ENCODE peak calls at places on chromosome 19, in nine cellular contexts. One of them, this sample, is unnamed.

GRCh38 chr19:4624301-4624700 is 15.0 kb upstream of the TNFAIP8L1 start:
- DNase-seq in A549: no peak
- DNase-seq in PC-3: no peak
- DNase-seq in DND-41: no peak
- DNase-seq in GM23338: no peak
- DNase-seq in K562: no peak
- DNase-seq in neural progenitor cell: no peak
- DNase-seq in IMR-90: no peak
- DNase-seq in fibroblast of lung: no peak
- DNase-seq in this sample: no peak

GRCh38 chr19:18397242-18398202 is at the start of gene LRRC25:
- DNase-seq in K562: peak; percentile 72
- DNase-seq in PC-3: no peak
- DNase-seq in IMR-90: no peak
- DNase-seq in DND-41: no peak
- DNase-seq in GM23338: peak; percentile 96
- DNase-seq in A549: no peak
- DNase-seq in fibroblast of lung: no peak
- DNase-seq in neural progenitor cell: peak; percentile 91
- DNase-seq in this sample: no peak

GRCh38 chr19:57321164-57321563 is 892 bp downstream of the ZNF543 start:
- DNase-seq in DND-41: no peak
- DNase-seq in K562: no peak
- DNase-seq in GM23338: no peak
- DNase-seq in A549: no peak
- DNase-seq in neural progenitor cell: no peak
- DNase-seq in PC-3: no peak
- DNase-seq in fibroblast of lung: no peak
- DNase-seq in IMR-90: no peak
- DNase-seq in this sample: no peak

GRCh38 chr19:3234800-3235199 is 10.3 kb downstream of the CELF5 start:
- DNase-seq in PC-3: no peak
- DNase-seq in neural progenitor cell: no peak
- DNase-seq in GM23338: peak; percentile 68
- DNase-seq in DND-41: peak; percentile 42
- DNase-seq in A549: no peak
- DNase-seq in fibroblast of lung: no peak
- DNase-seq in IMR-90: no peak
- DNase-seq in K562: peak; percentile 53
- DNase-seq in this sample: no peak

GRCh38 chr19:49746206-49746958 is 16.7 kb downstream of the TSKS start:
- DNase-seq in K562: peak; percentile 100
- DNase-seq in DND-41: peak; percentile 30
- DNase-seq in fibroblast of lung: peak; percentile 56
- DNase-seq in PC-3: peak; percentile 46
- DNase-seq in A549: peak; percentile 85
- DNase-seq in IMR-90: no peak
- DNase-seq in GM23338: peak; percentile 99
- DNase-seq in neural progenitor cell: peak; percentile 61
- DNase-seq in this sample: peak; percentile 17

GRCh38 chr19:53132231-53132991 is at the start of gene ZNF415:
- DNase-seq in fibroblast of lung: peak; percentile 81
- DNase-seq in IMR-90: peak; percentile 67
- DNase-seq in neural progenitor cell: peak; percentile 96
- DNase-seq in PC-3: peak; percentile 60
- DNase-seq in GM23338: peak; percentile 98
- DNase-seq in K562: no peak
- DNase-seq in A549: no peak
- DNase-seq in DND-41: peak; percentile 85
- DNase-seq in this sample: peak; percentile 54

GRCh38 chr19:12694641-12695040 is 1.8 kb downstream of the FBXW9 start:
- DNase-seq in A549: no peak
- DNase-seq in IMR-90: no peak
- DNase-seq in PC-3: no peak
- DNase-seq in K562: no peak
- DNase-seq in DND-41: no peak
- DNase-seq in GM23338: no peak
- DNase-seq in neural progenitor cell: no peak
- DNase-seq in fibroblast of lung: no peak
- DNase-seq in this sample: no peak

GRCh38 chr19:12665281-12665573 is 1.3 kb downstream of the MAN2B1 start:
- DNase-seq in IMR-90: no peak
- DNase-seq in GM23338: no peak
- DNase-seq in fibroblast of lung: no peak
- DNase-seq in PC-3: no peak
- DNase-seq in neural progenitor cell: no peak
- DNase-seq in A549: no peak
- DNase-seq in K562: no peak
- DNase-seq in DND-41: no peak
- DNase-seq in this sample: no peak

GRCh38 chr19:54587026-54587425 is 6.4 kb upstream of the LILRA1 start:
- DNase-seq in IMR-90: no peak
- DNase-seq in A549: no peak
- DNase-seq in PC-3: no peak
- DNase-seq in GM23338: no peak
- DNase-seq in K562: no peak
- DNase-seq in neural progenitor cell: no peak
- DNase-seq in fibroblast of lung: no peak
- DNase-seq in DND-41: no peak
- DNase-seq in this sample: no peak

GRCh38 chr19:19662866-19663291 is 597 bp downstream of the ATP13A1 start:
- DNase-seq in fibroblast of lung: no peak
- DNase-seq in GM23338: no peak
- DNase-seq in A549: no peak
- DNase-seq in DND-41: no peak
- DNase-seq in IMR-90: peak; percentile 4
- DNase-seq in K562: no peak
- DNase-seq in PC-3: no peak
- DNase-seq in neural progenitor cell: no peak
- DNase-seq in this sample: no peak

GRCh38 chr19:10271543-10272086 is 695 bp downstream of the ICAM1 start:
- DNase-seq in A549: no peak
- DNase-seq in GM23338: no peak
- DNase-seq in IMR-90: peak; percentile 56
- DNase-seq in K562: peak; percentile 43
- DNase-seq in fibroblast of lung: no peak
- DNase-seq in PC-3: no peak
- DNase-seq in neural progenitor cell: no peak
- DNase-seq in DND-41: no peak
- DNase-seq in this sample: no peak

GRCh38 chr19:5062195-5062594 is 93.3 kb downstream of the KDM4B start:
- DNase-seq in neural progenitor cell: no peak
- DNase-seq in PC-3: no peak
- DNase-seq in K562: no peak
- DNase-seq in fibroblast of lung: no peak
- DNase-seq in DND-41: no peak
- DNase-seq in GM23338: no peak
- DNase-seq in A549: no peak
- DNase-seq in IMR-90: no peak
- DNase-seq in this sample: no peak

GRCh38 chr19:52297601-52298358 is 811 bp downstream of the ZNF480 start:
- DNase-seq in K562: no peak
- DNase-seq in IMR-90: peak; percentile 11
- DNase-seq in neural progenitor cell: peak; percentile 5
- DNase-seq in GM23338: no peak
- DNase-seq in PC-3: no peak
- DNase-seq in DND-41: peak; percentile 48
- DNase-seq in A549: no peak
- DNase-seq in fibroblast of lung: peak; percentile 8
- DNase-seq in this sample: no peak

GRCh38 chr19:51103811-51104470 is 4.3 kb downstream of the CTU1 start:
- DNase-seq in PC-3: no peak
- DNase-seq in K562: no peak
- DNase-seq in DND-41: no peak
- DNase-seq in IMR-90: no peak
- DNase-seq in GM23338: peak; percentile 31
- DNase-seq in neural progenitor cell: no peak
- DNase-seq in A549: no peak
- DNase-seq in fibroblast of lung: no peak
- DNase-seq in this sample: no peak

GRCh38 chr19:51108805-51109146 is 567 bp upstream of the CTU1 start:
- DNase-seq in GM23338: no peak
- DNase-seq in neural progenitor cell: no peak
- DNase-seq in fibroblast of lung: no peak
- DNase-seq in PC-3: no peak
- DNase-seq in IMR-90: no peak
- DNase-seq in DND-41: no peak
- DNase-seq in A549: no peak
- DNase-seq in K562: no peak
- DNase-seq in this sample: no peak

GRCh38 chr19:51108066-51108804 is at the start of gene CTU1:
- DNase-seq in DND-41: peak; percentile 99
- DNase-seq in GM23338: peak; percentile 99
- DNase-seq in IMR-90: peak; percentile 99
- DNase-seq in K562: peak; percentile 95
- DNase-seq in A549: peak; percentile 100
- DNase-seq in PC-3: peak; percentile 100
- DNase-seq in fibroblast of lung: peak; percentile 99
- DNase-seq in neural progenitor cell: peak; percentile 99
- DNase-seq in this sample: peak; percentile 99

GRCh38 chr19:51110666-51110971 is 2.4 kb upstream of the CTU1 start:
- DNase-seq in fibroblast of lung: no peak
- DNase-seq in neural progenitor cell: no peak
- DNase-seq in K562: no peak
- DNase-seq in DND-41: no peak
- DNase-seq in A549: no peak
- DNase-seq in GM23338: no peak
- DNase-seq in IMR-90: no peak
- DNase-seq in PC-3: no peak
- DNase-seq in this sample: no peak

DNA sequence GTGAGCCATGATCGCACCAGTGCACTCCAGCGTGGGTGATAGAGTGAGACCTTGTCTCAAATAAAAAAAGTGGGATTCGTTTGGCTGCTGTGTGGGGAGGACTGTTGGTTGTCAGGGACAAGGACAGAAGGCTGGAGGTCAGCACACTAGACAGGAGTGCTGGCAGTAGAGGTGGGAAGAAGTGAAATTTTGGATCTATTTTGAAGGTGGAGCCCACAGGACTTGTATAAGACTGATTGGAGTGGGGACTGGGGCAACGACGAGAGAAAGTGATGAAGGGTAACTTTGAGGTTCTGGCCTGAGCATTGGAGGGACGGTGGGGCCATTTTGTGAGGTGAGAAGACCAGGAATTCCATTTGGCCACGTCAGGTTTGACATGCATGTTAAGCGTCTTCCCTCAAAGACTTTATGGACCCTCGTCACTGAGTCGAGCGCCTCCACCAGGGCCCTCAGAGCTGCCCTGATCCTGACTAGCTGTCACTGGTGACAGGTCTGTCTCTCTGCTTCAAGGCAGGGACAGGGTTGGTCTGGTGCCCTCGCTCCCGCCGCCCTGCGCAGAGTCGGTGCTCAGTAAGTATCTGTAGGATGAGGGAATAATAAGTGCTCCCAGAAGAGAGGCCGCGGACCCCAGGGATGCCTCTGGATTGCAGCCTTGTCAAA is 673 bp downstream of the CTU1 start:
- DNase-seq in K562: no peak
- DNase-seq in fibroblast of lung: peak; percentile 16
- DNase-seq in GM23338: peak; percentile 32
- DNase-seq in neural progenitor cell: peak; percentile 68
- DNase-seq in A549: no peak
- DNase-seq in IMR-90: peak; percentile 20
- DNase-seq in DND-41: no peak
- DNase-seq in PC-3: peak; percentile 40
- DNase-seq in this sample: peak; percentile 14
- TF ChIP-seq CTCF in K562: peak; percentile 23
- TF ChIP-seq CTCF in fibroblast of lung: no peak
- TF ChIP-seq CTCF in GM23338: no peak
- TF ChIP-seq CTCF in neural progenitor cell: peak; percentile 7
- TF ChIP-seq CTCF in A549: no peak
- TF ChIP-seq CTCF in IMR-90: no peak
- TF ChIP-seq CTCF in DND-41: no peak
- TF ChIP-seq CTCF in PC-3: peak; percentile 31
- TF ChIP-seq CTCF in this sample: no peak

DNA sequence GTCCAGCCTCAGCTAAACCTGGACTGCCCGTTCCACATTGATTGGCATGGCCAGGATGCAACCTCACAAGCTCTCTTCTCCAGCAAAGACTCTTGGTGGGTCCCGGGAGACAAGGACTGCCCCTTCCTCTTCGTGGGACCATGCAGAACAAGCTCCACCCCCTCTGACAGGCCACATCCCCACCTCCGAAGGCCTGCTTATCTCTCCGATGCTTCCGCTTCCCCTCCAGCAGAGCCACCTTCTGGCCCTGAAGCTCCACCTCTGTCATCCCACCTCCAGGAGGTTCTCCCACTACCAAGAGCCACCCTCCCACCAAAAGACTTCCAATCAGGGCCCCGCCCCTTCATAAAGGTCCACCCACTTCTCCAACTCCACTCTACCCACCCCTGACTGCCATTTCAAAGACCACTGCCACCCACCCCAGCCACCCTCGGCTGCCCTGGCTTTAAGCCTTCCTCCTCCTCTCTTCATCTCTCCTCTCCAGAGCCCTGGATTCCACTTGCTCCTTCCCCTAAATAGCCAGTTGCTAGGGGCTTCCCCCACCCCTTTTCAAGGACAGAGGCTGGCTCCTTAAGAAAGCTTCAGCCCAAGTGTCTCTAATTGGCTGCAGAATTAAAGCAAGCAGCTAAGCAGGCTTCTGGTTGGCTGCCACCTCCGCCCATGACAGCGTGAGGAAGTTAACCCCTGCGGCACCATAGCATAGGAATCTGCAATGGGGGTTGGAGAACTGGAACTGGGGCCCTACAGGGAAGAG is 9.9 kb downstream of the LRFN1 start:
- DNase-seq in IMR-90: no peak
- DNase-seq in K562: peak; percentile 90
- DNase-seq in A549: peak; percentile 55
- DNase-seq in PC-3: no peak
- DNase-seq in GM23338: peak; percentile 84
- DNase-seq in fibroblast of lung: no peak
- DNase-seq in DND-41: no peak
- DNase-seq in neural progenitor cell: peak; percentile 75
- DNase-seq in this sample: peak; percentile 15
- H3K4me2 ChIP-seq in IMR-90: no peak overlapping the region
- H3K4me2 ChIP-seq in K562: peak overlapping the region; percentile 87
- H3K4me2 ChIP-seq in A549: no peak overlapping the region
- H3K4me2 ChIP-seq in PC-3: no peak overlapping the region
- H3K4me2 ChIP-seq in GM23338: no peak overlapping the region
- H3K4me2 ChIP-seq in fibroblast of lung: no peak overlapping the region
- H3K4me2 ChIP-seq in DND-41: no peak overlapping the region
- H3K4me2 ChIP-seq in neural progenitor cell: peak overlapping the region; percentile 48
- H3K4me2 ChIP-seq in this sample: no peak overlapping the region

GRCh38 chr19:2199215-2199614 is 35.5 kb downstream of the DOT1L start:
- DNase-seq in DND-41: no peak
- DNase-seq in A549: peak; percentile 23
- DNase-seq in neural progenitor cell: peak; percentile 73
- DNase-seq in K562: no peak
- DNase-seq in GM23338: peak; percentile 70
- DNase-seq in PC-3: no peak
- DNase-seq in IMR-90: no peak
- DNase-seq in fibroblast of lung: no peak
- DNase-seq in this sample: no peak
- TF ChIP-seq CTCF in DND-41: peak; percentile 36
- TF ChIP-seq CTCF in A549: no peak
- TF ChIP-seq CTCF in neural progenitor cell: peak; percentile 72
- TF ChIP-seq CTCF in K562: peak; percentile 47
- TF ChIP-seq CTCF in GM23338: peak; percentile 64
- TF ChIP-seq CTCF in PC-3: peak; percentile 33
- TF ChIP-seq CTCF in IMR-90: peak; percentile 28
- TF ChIP-seq CTCF in fibroblast of lung: peak; percentile 27
- TF ChIP-seq CTCF in this sample: no peak

GRCh38 chr19:47702671-47703070 is 10.6 kb upstream of the EHD2 start:
- DNase-seq in neural progenitor cell: no peak
- DNase-seq in DND-41: no peak
- DNase-seq in A549: no peak
- DNase-seq in K562: no peak
- DNase-seq in fibroblast of lung: no peak
- DNase-seq in PC-3: no peak
- DNase-seq in IMR-90: no peak
- DNase-seq in GM23338: no peak
- DNase-seq in this sample: no peak
- H3K4me2 ChIP-seq in neural progenitor cell: no peak overlapping the region
- H3K4me2 ChIP-seq in DND-41: no peak overlapping the region
- H3K4me2 ChIP-seq in A549: no peak overlapping the region
- H3K4me2 ChIP-seq in K562: no peak overlapping the region
- H3K4me2 ChIP-seq in fibroblast of lung: no peak overlapping the region
- H3K4me2 ChIP-seq in PC-3: no peak overlapping the region
- H3K4me2 ChIP-seq in IMR-90: no peak overlapping the region
- H3K4me2 ChIP-seq in GM23338: no peak overlapping the region
- H3K4me2 ChIP-seq in this sample: no peak overlapping the region